ENCODE peak calls at places on chromosomes 2 and 18, in five cellular contexts. X is activated T-cell treated with anti-CD3 and anti-CD28 coated beads, Interleukin-2, amount 50 U/mL, for 72 hours; E is GM10248; L is small intestine; M is tibial nerve. U is an unnamed sample.

GRCh38 chr2:58976374-58977055 is 735.4 kb upstream of the FANCL start:
- DNase-seq in X (no peak), E (no peak), L (no peak), M (no peak), U (no peak)

GRCh38 chr2:85713836-85714235 is 19.7 kb downstream of the GNLY start:
- DNase-seq in X (no peak), E (no peak), L (no peak), M (no peak), U (no peak)

GRCh38 chr18:55401638-55402191 is 186.3 kb downstream of the TCF4 start:
- DNase-seq in X (no peak), E (no peak), L (no peak), M (no peak), U (peak)

GRCh38 chr18:24413148-24413547 is 13.3 kb upstream of the IMPACT start:
- DNase-seq in X (no peak), E (no peak), L (no peak), M (no peak), U (peak)

GRCh38 chr18:35104391-35105051 is 63.3 kb downstream of the MAPRE2 start:
- DNase-seq in X (no peak), E (no peak), L (no peak), M (no peak), U (no peak)

GRCh38 chr2:71777946-71778345 is 324.6 kb downstream of the DYSF start:
- DNase-seq in X (no peak), E (no peak), L (no peak), M (no peak), U (no peak)

GRCh38 chr2:241833101-241833937 is 24.3 kb downstream of the NEU4 start:
- DNase-seq in X (no peak), E (no peak), L (no peak), M (no peak), U (peak)

GRCh38 chr2:188598551-188598950 is 306.9 kb downstream of the GULP1 start:
- DNase-seq in X (no peak), E (no peak), L (peak), M (no peak), U (no peak)

GRCh38 chr2:158904126-158904525 is 64.3 kb upstream of the TANC1 start:
- DNase-seq in X (no peak), E (no peak), L (no peak), M (no peak), U (peak)

GRCh38 chr2:171165967-171166327 is 5.3 kb upstream of the TLK1 start:
- DNase-seq in X (no peak), E (no peak), L (no peak), M (no peak), U (no peak)

GRCh38 chr18:79528846-79529245 is 133.1 kb downstream of the NFATC1 start:
- DNase-seq in X (peak), E (peak), L (peak), M (peak), U (peak)

GRCh38 chr2:73937899-73938298 is 11.2 kb downstream of the DGUOK start:
- DNase-seq in X (no peak), E (no peak), L (no peak), M (no peak), U (peak)

GRCh38 chr2:66571873-66572272 is 136.9 kb downstream of the MEIS1 start:
- DNase-seq in X (no peak), E (no peak), L (no peak), M (no peak), U (peak)

GRCh38 chr2:43251171-43251731 is 24.8 kb upstream of the ZFP36L2 start:
- DNase-seq in X (no peak), E (no peak), L (no peak), M (no peak), U (peak)

U was measured in GM23248.